ENCODE peak calls at places on chromosome 13, in four cellular contexts. E is tibial nerve, T is esophagus muscularis mucosa, S is A549. W is an unnamed sample.

GRCh38 chr13:26074706-26075105 is 22.9 kb upstream of the SHISA2 start:
- DNase-seq in E (no peak), T (peak; percentile 57), S (peak; percentile 12), W (no peak)

GRCh38 chr13:71577127-71577526 is 289.9 kb downstream of the DACH1 start:
- DNase-seq in T (no peak), S (no peak), E (no peak), W (no peak)

GRCh38 chr13:29771247-29771646 is 79.2 kb downstream of the UBL3 start:
- DNase-seq in S (peak; percentile 36), E (no peak), T (no peak), W (no peak)

GRCh38 chr13:45954861-45955595 is 97.5 kb downstream of the ZC3H13 start:
- DNase-seq in E (no peak), T (no peak), S (no peak), W (no peak)

GRCh38 chr13:99658266-99658991 is 157.2 kb downstream of the TM9SF2 start:
- DNase-seq in T (peak; percentile 93), E (peak; percentile 27), S (peak; percentile 64), W (peak; percentile 83)

GRCh38 chr13:109274188-109274821 is 512.1 kb downstream of the IRS2 start:
- DNase-seq in T (no peak), E (no peak), S (peak; percentile 74), W (no peak)

GRCh38 chr13:69857188-69857821 is 250.3 kb upstream of the ATXN8OS start:
- DNase-seq in E (no peak), T (no peak), S (peak; percentile 50), W (no peak)

GRCh38 chr13:87570669-87571068 is 100.5 kb upstream of the SLITRK5 start:
- DNase-seq in E (no peak), T (no peak), S (no peak), W (no peak)

GRCh38 chr13:44770951-44771350 is 194.8 kb upstream of the TSC22D1 start:
- DNase-seq in T (no peak), E (no peak), S (no peak), W (no peak)

GRCh38 chr13:111518161-111518791 is 197.8 kb downstream of the TEX29 start:
- DNase-seq in S (peak; percentile 12), T (no peak), E (no peak), W (no peak)

GRCh38 chr13:74187564-74187963 is 53.4 kb upstream of the KLF12 start:
- DNase-seq in S (peak; percentile 79), T (no peak), E (no peak), W (no peak)

GRCh38 chr13:25037057-25037813 is 58.7 kb upstream of the PABPC3 start:
- DNase-seq in S (peak; percentile 67), E (no peak), T (no peak), W (no peak)

GRCh38 chr13:31012285-31013024 is 80.0 kb downstream of the TEX26 start:
- DNase-seq in S (no peak), E (no peak), T (no peak), W (no peak)

GRCh38 chr13:96075953-96076543 is 13.9 kb upstream of the HS6ST3 start:
- DNase-seq in S (no peak), E (no peak), T (no peak), W (no peak)

GRCh38 chr13:37700887-37701286 is 102.3 kb upstream of the POSTN start:
- DNase-seq in T (no peak), E (no peak), S (no peak), W (no peak)

GRCh38 chr13:94073006-94073744 is 406.3 kb downstream of the DCT start:
- DNase-seq in E (no peak), S (no peak), T (no peak), W (no peak)
- TF ChIP-seq CTCF in E (no peak), S (no peak), T (no peak), W (no peak)

GRCh38 chr13:102845630-102846260 is at the start of gene ERCC5:
- DNase-seq in T (peak; percentile 99), S (peak; percentile 95), E (peak; percentile 86), W (peak; percentile 97)
- TF ChIP-seq EP300 in T (no peak), S (no peak), E (peak; percentile 91), W (no peak)

GRCh38 chr13:97235549-97236206 is 13.5 kb downstream of the MBNL2 start:
- DNase-seq in E (no peak), S (no peak), T (no peak), W (no peak)
- H3K4me1 ChIP-seq in E (no peaks in the 10 kb centered on the region), S (peaks cover 51% of the 10 kb centered on the region), T (peaks cover 86% of the 10 kb centered on the region), W (peaks cover 62% of the 10 kb centered on the region)

DNA sequence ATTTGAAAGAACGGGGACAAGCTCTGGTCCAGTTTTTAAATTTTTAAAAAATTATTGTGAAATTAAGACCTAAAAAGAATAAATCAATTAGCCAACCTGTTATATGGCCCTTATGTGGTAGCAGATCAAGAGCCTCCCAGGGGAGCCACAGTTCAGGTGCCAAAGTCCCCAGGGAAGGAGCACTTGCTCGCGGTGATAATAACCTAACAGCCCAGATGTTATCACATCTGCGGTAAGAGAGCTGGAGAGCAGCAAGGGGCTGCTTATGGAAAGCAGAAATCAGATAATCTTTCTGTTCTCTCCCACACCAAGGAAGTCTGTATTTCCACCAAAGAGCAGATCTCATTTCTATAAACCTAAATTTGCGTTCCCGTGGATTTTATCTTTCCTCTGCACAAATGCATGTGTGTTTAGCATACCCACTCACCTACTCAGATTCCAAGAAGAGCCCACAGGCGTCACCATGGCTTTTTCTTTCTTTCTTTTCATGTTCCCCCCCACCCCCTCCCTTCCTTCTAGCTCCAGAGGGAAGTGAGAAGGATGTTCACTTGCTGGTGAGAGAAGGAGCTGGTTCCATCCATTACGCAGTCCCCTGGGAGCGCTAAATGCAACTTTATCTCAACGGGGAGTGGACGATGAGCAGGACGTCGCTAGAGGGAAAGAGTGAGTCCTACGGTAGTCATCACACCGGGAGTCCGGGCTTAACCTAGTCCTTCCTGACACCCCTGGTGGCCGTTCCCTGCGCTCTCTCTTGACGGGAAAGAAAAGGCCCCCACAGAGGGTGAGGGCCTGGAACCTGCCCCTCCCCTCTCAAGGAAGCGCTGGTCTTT is 1.6 kb upstream of the POU4F1 start:
- DNase-seq in T (no peak), S (peak; percentile 61), E (no peak), W (no peak)
- TF ChIP-seq CTCF in T (no peak), S (no peak), E (no peak), W (no peak)

GRCh38 chr13:40983725-40984669 is 35.1 kb downstream of the ELF1 start:
- DNase-seq in T (no peak), E (no peak), S (no peak), W (no peak)

GRCh38 chr13:40984670-40985366 is 34.3 kb downstream of the ELF1 start:
- DNase-seq in E (no peak), T (no peak), S (no peak), W (no peak)

GRCh38 chr13:40985596-40986327 is 33.4 kb downstream of the ELF1 start:
- DNase-seq in E (no peak), T (no peak), S (no peak), W (no peak)

GRCh38 chr13:40986328-40986856 is 32.7 kb downstream of the ELF1 start:
- DNase-seq in T (no peak), S (peak; percentile 19), E (no peak), W (no peak)

GRCh38 chr13:40987606-40988280 is 31.4 kb downstream of the ELF1 start:
- DNase-seq in T (no peak), E (no peak), S (no peak), W (no peak)
- TF ChIP-seq EP300 in T (no peak), E (no peak), S (no peak), W (no peak)

DNA sequence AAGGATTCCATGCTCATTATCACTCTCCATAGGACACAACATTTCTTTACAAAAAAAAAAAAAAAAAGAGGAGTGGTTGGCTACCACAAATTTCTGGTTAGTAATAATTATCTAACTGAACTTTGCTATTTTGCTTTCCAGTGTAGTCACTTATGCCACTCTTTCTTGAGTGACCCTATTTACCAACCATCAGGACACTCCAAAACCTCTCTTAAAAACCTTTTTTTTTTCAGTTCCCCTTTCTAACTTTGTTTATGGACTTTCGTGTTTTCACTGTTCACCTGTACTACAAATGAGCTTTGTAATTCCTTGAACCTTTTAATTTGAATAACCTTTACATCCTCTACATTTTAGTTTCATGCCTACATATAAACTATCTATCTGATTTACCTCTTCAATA is 686.5 kb upstream of the PCDH9 start:
- DNase-seq in T (no peak), E (no peak), S (no peak), W (no peak)
- H3K4me1 ChIP-seq in T (no peaks in the 10 kb centered on the region), E (no peaks in the 10 kb centered on the region), S (no peaks in the 10 kb centered on the region), W (no peaks in the 10 kb centered on the region)

W was measured in suprapubic skin.